ENCODE peak calls at places on chromosomes 4 and X, in eight cellular contexts. Y is HCT116; B is fibroblast of lung; W is sigmoid colon; H is heart left ventricle; V is CD8-positive, alpha-beta T cell; G is A549; C is left lung. L is an unnamed sample.

GRCh38 chrX:2572740-2573139 is 72.0 kb upstream of the DHRSX start:
- DNase-seq in Y (peak), B (peak), W (no peak), H (no peak), V (no peak), G (peak), C (no peak), L (no peak)

GRCh38 chr4:56464581-56464980 is 2.8 kb upstream of the SRP72 start:
- DNase-seq in Y (no peak), B (no peak), W (no peak), H (no peak), V (no peak), G (no peak), C (no peak), L (no peak)

GRCh38 chrX:97065066-97065465 is 181.4 kb downstream of the RPA4 start:
- DNase-seq in Y (no peak), B (peak), W (no peak), H (no peak), V (no peak), G (no peak), C (no peak), L (no peak)

GRCh38 chrX:95762716-95763115 is 921.9 kb upstream of the DIAPH2 start:
- DNase-seq in Y (no peak), B (no peak), W (no peak), H (no peak), V (no peak), G (no peak), C (no peak), L (no peak)

GRCh38 chrX:21840199-21840557 is 761 bp downstream of the MBTPS2 start:
- DNase-seq in Y (no peak), B (peak), W (no peak), H (no peak), V (peak), G (no peak), C (no peak), L (no peak)

GRCh38 chr4:176726803-176727202 is 65.9 kb downstream of the VEGFC start:
- DNase-seq in Y (no peak), B (peak), W (no peak), H (no peak), V (no peak), G (no peak), C (peak), L (no peak)

GRCh38 chrX:41932885-41933284 is 9.5 kb upstream of the CASK start:
- DNase-seq in Y (no peak), B (no peak), W (no peak), H (no peak), V (no peak), G (no peak), C (no peak), L (no peak)

GRCh38 chr4:148926861-148927260 is 484.6 kb upstream of the NR3C2 start:
- DNase-seq in Y (no peak), B (peak), W (no peak), H (peak), V (no peak), G (no peak), C (peak), L (no peak)

GRCh38 chr4:176547005-176547404 is 227.2 kb downstream of the SPCS3 start:
- DNase-seq in Y (no peak), B (peak), W (no peak), H (no peak), V (no peak), G (no peak), C (no peak), L (no peak)

GRCh38 chrX:18961686-18962085 is 22.2 kb downstream of the PHKA2 start:
- DNase-seq in Y (no peak), B (peak), W (no peak), H (no peak), V (no peak), G (no peak), C (no peak), L (no peak)

GRCh38 chrX:46571423-46572294 is 1.9 kb upstream of the CHST7 start:
- DNase-seq in Y (no peak), B (no peak), W (no peak), H (no peak), V (no peak), G (no peak), C (no peak), L (no peak)

GRCh38 chr4:8439168-8439567 is 1.4 kb downstream of the ACOX3 start:
- DNase-seq in Y (no peak), B (no peak), W (no peak), H (no peak), V (no peak), G (no peak), C (no peak), L (no peak)

GRCh38 chr4:8439914-8440490 is 521 bp downstream of the ACOX3 start:
- DNase-seq in Y (no peak), B (no peak), W (no peak), H (no peak), V (no peak), G (no peak), C (no peak), L (no peak)

GRCh38 chr4:8440491-8441311 is at the start of the genes ACOX3 and TRMT44:
- DNase-seq in Y (peak), B (peak), W (peak), H (peak), V (peak), G (peak), C (peak), L (peak)

GRCh38 chr4:8441499-8442091 is 1.0 kb downstream of the TRMT44 start:
- DNase-seq in Y (no peak), B (no peak), W (no peak), H (no peak), V (no peak), G (no peak), C (no peak), L (no peak)

GRCh38 chr4:8438743-8439142 is 1.8 kb downstream of the ACOX3 start:
- DNase-seq in Y (no peak), B (no peak), W (no peak), H (no peak), V (no peak), G (no peak), C (no peak), L (no peak)
- H3K27ac ChIP-seq in Y (no peak), B (no peak), W (peak), H (no peak), V (no peak), G (no peak), C (peak), L (peak)

GRCh38 chr4:133921280-133922195 is 280.1 kb downstream of the PABPC4L start:
- DNase-seq in Y (no peak), B (peak), W (no peak), H (no peak), V (no peak), G (no peak), C (no peak), L (no peak)
- TF ChIP-seq CTCF in Y (peak), B (peak), W (no peak), H (no peak), V (no peak), G (no peak), C (no peak), L (no peak)

GRCh38 chr4:140943486-140943885 is 187.3 kb upstream of the TBC1D9 start:
- DNase-seq in Y (no peak), B (peak), W (no peak), H (no peak), V (no peak), G (no peak), C (no peak), L (no peak)
- H3K27ac ChIP-seq in Y (no peak), B (no peak), W (peak), H (no peak), V (no peak), G (no peak), C (no peak), L (peak)

GRCh38 chr4:178086324-178086723 is 644.1 kb upstream of the AGA start:
- DNase-seq in Y (peak), B (no peak), W (no peak), H (no peak), V (no peak), G (no peak), C (no peak), L (no peak)
- TF ChIP-seq CTCF in Y (peak), B (no peak), W (no peak), H (no peak), V (no peak), G (no peak), C (no peak), L (no peak)

GRCh38 chrX:54320067-54320466 is 37.8 kb downstream of the WNK3 start:
- DNase-seq in Y (no peak), B (no peak), W (no peak), H (no peak), V (no peak), G (no peak), C (no peak), L (no peak)
- H3K27ac ChIP-seq in Y (no peak), B (no peak), W (no peak), H (no peak), V (no peak), G (no peak), C (no peak), L (no peak)

GRCh38 chr4:102420563-102421221 is 75.4 kb upstream of the SLC39A8 start:
- DNase-seq in Y (no peak), B (no peak), W (no peak), H (no peak), V (no peak), G (no peak), C (no peak), L (no peak)
- TF ChIP-seq CTCF in Y (no peak), B (no peak), W (no peak), H (no peak), V (no peak), G (peak), C (no peak), L (no peak)

GRCh38 chrX:107675823-107676555 is 47.7 kb downstream of the PRPS1 start:
- DNase-seq in Y (no peak), B (peak), W (peak), H (no peak), V (no peak), G (no peak), C (no peak), L (no peak)

GRCh38 chrX:107677501-107677901 is 49.2 kb downstream of the PRPS1 start:
- DNase-seq in Y (no peak), B (peak), W (no peak), H (no peak), V (no peak), G (no peak), C (no peak), L (no peak)

GRCh38 chrX:107676559-107677378 is 48.5 kb downstream of the PRPS1 start:
- DNase-seq in Y (peak), B (peak), W (peak), H (peak), V (peak), G (peak), C (peak), L (peak)

GRCh38 chrX:107678957-107679740 is 50.8 kb downstream of the PRPS1 start:
- DNase-seq in Y (no peak), B (peak), W (peak), H (peak), V (peak), G (no peak), C (peak), L (peak)

GRCh38 chrX:107677909-107678308 is 49.6 kb downstream of the PRPS1 start:
- DNase-seq in Y (no peak), B (no peak), W (no peak), H (no peak), V (no peak), G (no peak), C (no peak), L (no peak)
- H3K27ac ChIP-seq in Y (peak), B (no peak), W (peak), H (peak), V (no peak), G (peak), C (peak), L (peak)

DNA sequence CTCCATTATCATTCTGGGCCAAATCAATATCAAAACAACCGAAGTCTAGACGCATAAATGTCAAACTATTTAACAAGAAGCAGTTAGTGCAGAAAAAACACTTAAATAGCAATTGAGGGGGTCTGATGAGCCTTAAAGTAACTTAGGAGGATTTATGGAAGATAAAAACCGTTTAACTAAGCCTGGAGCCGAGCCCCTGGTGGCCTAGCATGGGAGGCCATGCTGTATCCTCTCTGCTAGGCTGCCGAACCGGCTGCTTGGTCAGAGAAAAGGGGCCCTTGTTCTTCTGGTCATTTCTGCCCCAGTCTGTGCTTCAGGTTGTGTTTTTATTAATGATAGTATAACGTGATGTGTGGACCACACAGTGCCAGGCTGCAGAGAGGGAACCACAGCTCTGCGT is 72.4 kb downstream of the CPZ start:
- DNase-seq in Y (no peak), B (no peak), W (no peak), H (peak), V (no peak), G (no peak), C (no peak), L (no peak)
- TF ChIP-seq CTCF in Y (no peak), B (no peak), W (no peak), H (no peak), V (no peak), G (no peak), C (no peak), L (no peak)

L was measured in esophagus squamous epithelium.